ENCODE peak calls at places on chromosomes 4 and X, in seven cellular contexts. M, N, I, J, B, L and Y are unnamed samples.

GRCh38 chr4:8517946-8518345 is 62.2 kb upstream of the GPR78 start:
- DNase-seq in M (no peak), N (no peak), I (no peak), J (no peak), B (no peak), L (no peak), Y (no peak)

GRCh38 chr4:132275583-132276121 is 873.4 kb upstream of the PCDH10 start:
- DNase-seq in M (no peak), N (no peak), I (no peak), J (no peak), B (no peak), L (no peak), Y (no peak)

GRCh38 chrX:148784859-148785655 is 284.6 kb downstream of the AFF2 start:
- DNase-seq in M (no peak), N (no peak), I (no peak), J (no peak), B (no peak), L (no peak), Y (no peak)

GRCh38 chr4:52684896-52685295 is 25.8 kb upstream of the USP46 start:
- DNase-seq in M (no peak), N (no peak), I (no peak), J (no peak), B (no peak), L (no peak), Y (no peak)

GRCh38 chrX:20530319-20530979 is 263.7 kb upstream of the RPS6KA3 start:
- DNase-seq in M (peak), N (no peak), I (peak), J (peak), B (peak), L (peak), Y (peak)

GRCh38 chrX:24493740-24494543 is 28.9 kb downstream of the PDK3 start:
- DNase-seq in M (peak), N (no peak), I (no peak), J (no peak), B (peak), L (no peak), Y (no peak)

GRCh38 chr4:56981795-56982201 is 3.1 kb downstream of the POLR2B start:
- DNase-seq in M (peak), N (no peak), I (peak), J (no peak), B (no peak), L (no peak), Y (no peak)

GRCh38 chr4:17448689-17449088 is 63.2 kb downstream of the QDPR start:
- DNase-seq in M (peak), N (no peak), I (peak), J (no peak), B (no peak), L (peak), Y (no peak)

GRCh38 chrX:44042731-44043130 is 69.5 kb upstream of the NDP start:
- DNase-seq in M (no peak), N (no peak), I (peak), J (no peak), B (no peak), L (no peak), Y (no peak)

GRCh38 chr4:15956179-15956850 is 6.7 kb downstream of the FGFBP2 start:
- DNase-seq in M (peak), N (peak), I (peak), J (peak), B (peak), L (peak), Y (peak)

GRCh38 chrX:40612511-40612910 is 10.7 kb upstream of the MPC1L start:
- DNase-seq in M (no peak), N (no peak), I (no peak), J (no peak), B (no peak), L (no peak), Y (no peak)

GRCh38 chr4:5206391-5206790 is 155.1 kb downstream of the STK32B start:
- DNase-seq in M (no peak), N (no peak), I (peak), J (no peak), B (no peak), L (no peak), Y (peak)

GRCh38 chrX:103656623-103657022 is 27.8 kb downstream of the TCEAL1 start:
- DNase-seq in M (peak), N (peak), I (peak), J (no peak), B (no peak), L (no peak), Y (no peak)

GRCh38 chrX:39854772-39855747 is 242.7 kb downstream of the BCOR start:
- DNase-seq in M (no peak), N (no peak), I (no peak), J (no peak), B (no peak), L (peak), Y (no peak)

GRCh38 chrX:78555401-78555980 is 103.6 kb downstream of the RTL3 start:
- DNase-seq in M (no peak), N (no peak), I (no peak), J (no peak), B (no peak), L (no peak), Y (no peak)

GRCh38 chr4:146098978-146099377 is 76.5 kb upstream of the LSM6 start:
- DNase-seq in M (no peak), N (no peak), I (no peak), J (no peak), B (no peak), L (no peak), Y (no peak)

GRCh38 chrX:48938721-48939416 is 18.5 kb downstream of the OTUD5 start:
- DNase-seq in M (no peak), N (no peak), I (no peak), J (no peak), B (no peak), L (peak), Y (no peak)

GRCh38 chrX:30659421-30659820 is 6.2 kb downstream of the GK start:
- DNase-seq in M (peak), N (no peak), I (peak), J (no peak), B (peak), L (no peak), Y (no peak)

GRCh38 chrX:119468930-119469635 is 839 bp downstream of the SLC25A5 start:
- DNase-seq in M (peak), N (no peak), I (peak), J (peak), B (peak), L (peak), Y (peak)
- TF ChIP-seq CTCF in M (peak), N (peak), I (peak), J (peak), B (peak), L (peak), Y (peak)

DNA sequence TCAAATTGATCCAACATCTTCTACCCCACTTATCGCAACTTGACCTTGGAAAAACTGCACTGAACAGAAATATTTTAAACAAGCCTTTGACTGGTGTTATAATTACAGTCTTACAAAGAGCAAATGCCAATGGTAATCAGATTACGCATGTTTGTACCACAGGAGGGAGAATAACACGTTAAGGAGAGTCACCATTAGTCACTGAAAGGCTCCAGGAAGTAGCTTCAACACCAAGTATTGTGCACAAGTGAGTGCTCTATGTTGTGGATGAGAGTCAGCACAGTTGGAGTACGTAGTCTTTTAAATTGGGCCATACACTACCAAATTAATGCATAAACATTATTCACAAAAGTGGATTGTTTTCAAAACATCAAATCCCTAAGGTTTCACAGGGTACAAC is 1081.5 kb upstream of the TENM3 start:
- DNase-seq in M (peak), N (no peak), I (no peak), J (no peak), B (no peak), L (no peak), Y (no peak)
- TF ChIP-seq CTCF in M (no peak), N (no peak), I (no peak), J (no peak), B (no peak), L (no peak), Y (no peak)

DNA sequence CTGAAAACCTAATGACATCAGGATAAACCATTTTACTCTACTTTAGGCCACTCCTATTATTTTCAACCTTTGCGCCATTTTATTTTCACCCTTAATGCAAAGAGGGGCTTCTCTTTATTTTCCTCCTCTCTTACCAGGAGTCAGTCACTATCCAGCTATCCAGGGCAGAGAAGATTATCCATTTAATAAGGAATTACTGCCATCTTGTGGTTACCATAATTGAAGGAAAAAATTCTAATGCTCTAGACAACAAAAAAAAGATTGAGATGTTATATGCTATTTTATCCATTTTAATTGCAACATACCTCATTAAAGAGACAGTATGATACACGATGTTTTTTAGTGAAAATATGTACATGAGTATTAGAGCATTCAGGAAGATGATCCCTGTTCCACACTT is 514.5 kb upstream of the FAM241A start:
- DNase-seq in M (peak), N (no peak), I (no peak), J (no peak), B (peak), L (no peak), Y (no peak)
- TF ChIP-seq CTCF in M (peak), N (peak), I (peak), J (peak), B (peak), L (no peak), Y (no peak)

GRCh38 chr4:161762796-161763195 is 401.0 kb downstream of the FSTL5 start:
- DNase-seq in M (peak), N (no peak), I (peak), J (no peak), B (no peak), L (no peak), Y (no peak)

GRCh38 chr4:161767116-161767515 is 396.7 kb downstream of the FSTL5 start:
- DNase-seq in M (peak), N (no peak), I (peak), J (no peak), B (no peak), L (no peak), Y (no peak)
- TF ChIP-seq CTCF in M (no peak), N (no peak), I (no peak), J (no peak), B (no peak), L (no peak), Y (no peak)